ENCODE peak calls at places on chromosomes 11 and 22, in four cellular contexts. P, K, O and U are unnamed samples.

GRCh38 chr11:32478277-32478731 is 43.0 kb upstream of the WT1 start:
- DNase-seq in P (no peak), K (no peak), O (no peak), U (no peak)

GRCh38 chr11:2127357-2127971 is 11.7 kb downstream of the IGF2 start:
- DNase-seq in P (no peak), K (no peak), O (no peak), U (no peak)

GRCh38 chr11:45089251-45089650 is 57.2 kb upstream of the PRDM11 start:
- DNase-seq in P (peak; percentile 99), K (peak; percentile 99), O (peak; percentile 52), U (peak; percentile 80)

GRCh38 chr11:33264926-33265325 is 7.7 kb downstream of the HIPK3 start:
- DNase-seq in P (no peak), K (no peak), O (no peak), U (no peak)

GRCh38 chr11:87870081-87870480 is 305.2 kb downstream of the RAB38 start:
- DNase-seq in P (peak; percentile 3), K (no peak), O (no peak), U (peak; percentile 32)

GRCh38 chr11:63682045-63682915 is 980 bp downstream of the RTN3 start:
- DNase-seq in P (no peak), K (no peak), O (peak; percentile 70), U (peak; percentile 44)

GRCh38 chr11:5280582-5281102 is 10.9 kb upstream of the HBE1 start:
- DNase-seq in P (peak; percentile 98), K (peak; percentile 97), O (peak; percentile 21), U (peak; percentile 95)

GRCh38 chr11:119907122-119907933 is 178.3 kb upstream of the NECTIN1 start:
- DNase-seq in P (no peak), K (no peak), O (peak; percentile 90), U (no peak)

GRCh38 chr11:10109836-10110235 is 184.2 kb downstream of the SBF2 start:
- DNase-seq in P (peak; percentile 67), K (peak; percentile 59), O (no peak), U (no peak)

GRCh38 chr11:106714179-106714578 is 304.1 kb downstream of the GUCY1A2 start:
- DNase-seq in P (peak; percentile 75), K (peak; percentile 71), O (no peak), U (peak; percentile 28)

GRCh38 chr11:108559340-108559739 is 34.2 kb downstream of the EXPH5 start:
- DNase-seq in P (peak; percentile 84), K (peak; percentile 81), O (no peak), U (no peak)

GRCh38 chr11:36357831-36358230 is 61.7 kb downstream of the PRR5L start:
- DNase-seq in P (no peak), K (no peak), O (no peak), U (no peak)

GRCh38 chr11:44605068-44605708 is 39.7 kb downstream of the CD82 start:
- DNase-seq in P (no peak), K (no peak), O (no peak), U (no peak)

GRCh38 chr22:40616578-40616977 is 19.9 kb downstream of the MRTFA start:
- DNase-seq in P (no peak), K (no peak), O (no peak), U (no peak)

GRCh38 chr22:37559901-37560681 is at the start of gene CDC42EP1:
- DNase-seq in P (peak; percentile 59), K (peak; percentile 40), O (peak; percentile 84), U (peak; percentile 54)

GRCh38 chr11:2883717-2884423 is 1.7 kb downstream of the CDKN1C start:
- DNase-seq in P (no peak), K (no peak), O (no peak), U (no peak)

GRCh38 chr11:111477898-111478297 is 34.3 kb downstream of the BTG4 start:
- DNase-seq in P (no peak), K (no peak), O (no peak), U (no peak)

GRCh38 chr11:27972432-27973170 is 135.4 kb downstream of the KIF18A start:
- DNase-seq in P (peak; percentile 50), K (peak; percentile 34), O (no peak), U (no peak)

GRCh38 chr22:32233091-32233490 is 22.1 kb downstream of the SLC5A4 start:
- DNase-seq in P (no peak), K (no peak), O (no peak), U (no peak)

GRCh38 chr11:30321321-30321720 is 1.6 kb upstream of the ARL14EP start:
- DNase-seq in P (no peak), K (no peak), O (no peak), U (no peak)

GRCh38 chr11:68842427-68843051 is 823 bp upstream of the CPT1A start:
- DNase-seq in P (no peak), K (no peak), O (no peak), U (no peak)

GRCh38 chr11:72280726-72281315 is 36.8 kb upstream of the PHOX2A start:
- DNase-seq in P (no peak), K (no peak), O (no peak), U (no peak)

GRCh38 chr22:44019846-44020245 is 4.3 kb upstream of the PARVB start:
- DNase-seq in P (no peak), K (no peak), O (no peak), U (no peak)

GRCh38 chr22:36417281-36417686 is 29.5 kb upstream of the MYH9 start:
- DNase-seq in P (peak; percentile 76), K (peak; percentile 64), O (peak; percentile 88), U (peak; percentile 90)

GRCh38 chr22:49998718-49999062 is 13.9 kb downstream of the IL17REL start:
- DNase-seq in P (no peak), K (no peak), O (no peak), U (no peak)

GRCh38 chr22:49999063-49999900 is 13.3 kb downstream of the IL17REL start:
- DNase-seq in P (no peak), K (no peak), O (no peak), U (no peak)

GRCh38 chr22:50001388-50002231 is 11.0 kb downstream of the IL17REL start:
- DNase-seq in P (no peak), K (no peak), O (no peak), U (no peak)

GRCh38 chr22:50000587-50001387 is 11.8 kb downstream of the IL17REL start:
- DNase-seq in P (no peak), K (no peak), O (no peak), U (no peak)

DNA sequence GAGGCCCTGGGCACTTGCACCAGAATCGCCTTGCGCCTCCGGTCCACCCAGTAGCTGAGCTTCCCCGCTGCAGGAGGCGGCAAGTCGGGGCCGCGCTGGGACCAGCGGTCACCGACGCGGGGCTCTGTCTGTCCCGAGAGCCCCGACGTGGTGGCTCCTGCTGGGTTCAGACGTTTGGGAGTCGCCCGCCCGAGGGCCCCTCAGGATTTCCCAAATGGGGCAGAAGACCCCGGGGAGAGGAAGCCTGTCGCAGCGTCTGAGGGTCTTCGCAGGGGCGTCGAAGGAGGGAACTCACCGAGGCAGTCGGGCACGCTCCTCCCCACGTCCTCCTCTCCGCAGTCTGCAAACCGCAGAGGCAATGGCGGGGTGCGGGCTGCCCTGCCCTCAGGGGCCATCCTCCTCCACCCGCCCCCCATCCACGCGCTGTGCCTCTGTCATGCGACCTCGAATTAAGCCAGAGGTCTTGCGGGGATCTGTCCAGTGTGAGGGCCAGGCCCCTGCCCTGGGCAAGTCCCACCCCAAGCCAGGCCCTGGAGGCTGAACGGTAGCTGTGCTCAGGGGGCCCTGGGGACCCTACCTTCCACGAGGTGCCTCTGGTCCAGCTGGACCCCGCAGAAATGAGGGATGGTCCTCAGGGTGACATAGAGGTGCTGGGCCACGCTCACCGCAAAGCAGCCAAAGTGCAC is 12.5 kb downstream of the IL17REL start:
- DNase-seq in P (no peak), K (no peak), O (no peak), U (no peak)
- H3K4me3 ChIP-seq in P (no peak overlapping the region), K (no peak overlapping the region), O (peak overlapping the region; percentile 19), U (no peak overlapping the region)

GRCh38 chr11:134033276-134033675 is 35.6 kb upstream of the JAM3 start:
- DNase-seq in P (no peak), K (no peak), O (no peak), U (no peak)
- H3K9ac ChIP-seq in P (no peak overlapping the region), K (no peak overlapping the region), O (peak overlapping the region; percentile 50), U (no peak overlapping the region)

GRCh38 chr11:14914536-14914935 is 22.5 kb upstream of the CYP2R1 start:
- DNase-seq in P (no peak), K (no peak), O (no peak), U (no peak)
- TF ChIP-seq CTCF in P (no peak), K (no peak), O (no peak), U (no peak)

DNA sequence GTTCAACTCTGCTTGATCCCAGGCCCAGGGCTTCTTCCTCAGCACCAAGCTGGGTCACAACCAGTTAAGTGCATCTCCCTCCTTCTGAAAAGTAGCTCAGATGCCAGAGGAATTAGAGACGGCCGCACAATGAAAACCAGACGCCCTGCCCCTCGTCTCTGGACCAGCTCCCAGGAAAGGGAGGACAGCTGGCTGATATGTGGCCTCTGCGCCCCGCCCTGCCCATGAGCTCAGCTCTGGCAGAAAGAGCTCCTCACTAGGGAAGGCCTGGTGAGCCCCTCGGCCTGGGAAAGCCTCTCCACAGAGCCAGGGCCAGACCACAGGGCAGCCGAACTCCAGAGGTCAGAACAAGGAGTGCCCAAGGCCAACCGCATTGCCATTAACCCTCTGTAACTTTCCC is 18.1 kb upstream of the SCGB1A1 start:
- DNase-seq in P (peak; percentile 91), K (peak; percentile 85), O (peak; percentile 70), U (no peak)
- H3K4me3 ChIP-seq in P (no peak overlapping the region), K (no peak overlapping the region), O (no peak overlapping the region), U (no peak overlapping the region)

GRCh38 chr11:34439521-34440258 is 956 bp downstream of the CAT start:
- DNase-seq in P (no peak), K (no peak), O (peak; percentile 43), U (no peak)
- H3K9ac ChIP-seq in P (no peak overlapping the region), K (peak overlapping the region; percentile 84), O (peak overlapping the region; percentile 78), U (peak overlapping the region; percentile 87)

GRCh38 chr11:14232652-14233051 is 126.3 kb downstream of the RRAS2 start:
- DNase-seq in P (no peak), K (no peak), O (no peak), U (peak; percentile 14)
- TF ChIP-seq CTCF in P (peak; percentile 27), K (no peak), O (no peak), U (peak; percentile 62)

GRCh38 chr11:19973136-19973635 is 187.1 kb downstream of the DBX1 start:
- DNase-seq in P (no peak), K (no peak), O (no peak), U (no peak)
- H3K4me3 ChIP-seq in P (no peak overlapping the region), K (no peak overlapping the region), O (no peak overlapping the region), U (no peak overlapping the region)

GRCh38 chr11:86116996-86117705 is 48.3 kb upstream of the PICALM start:
- DNase-seq in P (peak; percentile 81), K (peak; percentile 73), O (no peak), U (peak; percentile 73)
- H3K9ac ChIP-seq in P (no peak overlapping the region), K (peak overlapping the region; percentile 22), O (no peak overlapping the region), U (peak overlapping the region; percentile 56)